ENCODE peak calls at places on chromosomes 11 and 22, in four cellular contexts. One of them, this sample, is unnamed.

GRCh38 chr11:69558519-69558941 is 77.1 kb downstream of the LINC01488 start:
- DNase-seq in activated CD4-positive, CD25-positive, alpha-beta regulatory T cell: no peak
- DNase-seq in Caco-2: no peak
- DNase-seq in epithelial cell of esophagus: no peak
- DNase-seq in this sample: no peak

GRCh38 chr22:45263790-45264269 is 20.9 kb upstream of the UPK3A start:
- DNase-seq in activated CD4-positive, CD25-positive, alpha-beta regulatory T cell: no peak
- DNase-seq in Caco-2: peak
- DNase-seq in epithelial cell of esophagus: peak
- DNase-seq in this sample: no peak

GRCh38 chr22:29751139-29751538 is 15.7 kb downstream of the ZMAT5 start:
- DNase-seq in activated CD4-positive, CD25-positive, alpha-beta regulatory T cell: no peak
- DNase-seq in Caco-2: no peak
- DNase-seq in epithelial cell of esophagus: peak
- DNase-seq in this sample: no peak

GRCh38 chr22:30574095-30574981 is at the start of gene GAL3ST1:
- DNase-seq in activated CD4-positive, CD25-positive, alpha-beta regulatory T cell: no peak
- DNase-seq in Caco-2: peak
- DNase-seq in epithelial cell of esophagus: no peak
- DNase-seq in this sample: no peak

GRCh38 chr11:95154514-95154913 is 64.9 kb downstream of the ENDOD1 start:
- DNase-seq in activated CD4-positive, CD25-positive, alpha-beta regulatory T cell: peak
- DNase-seq in Caco-2: peak
- DNase-seq in epithelial cell of esophagus: peak
- DNase-seq in this sample: no peak

GRCh38 chr11:130465259-130465658 is 16.8 kb downstream of the ADAMTS15 start:
- DNase-seq in activated CD4-positive, CD25-positive, alpha-beta regulatory T cell: no peak
- DNase-seq in Caco-2: no peak
- DNase-seq in epithelial cell of esophagus: peak
- DNase-seq in this sample: no peak

GRCh38 chr11:125999234-125999880 is 53.5 kb downstream of the VSIG10L2 start:
- DNase-seq in activated CD4-positive, CD25-positive, alpha-beta regulatory T cell: no peak
- DNase-seq in Caco-2: no peak
- DNase-seq in epithelial cell of esophagus: no peak
- DNase-seq in this sample: no peak

GRCh38 chr11:112106070-112106469 is 19.4 kb downstream of the SDHD start:
- DNase-seq in activated CD4-positive, CD25-positive, alpha-beta regulatory T cell: no peak
- DNase-seq in Caco-2: no peak
- DNase-seq in epithelial cell of esophagus: peak
- DNase-seq in this sample: no peak

GRCh38 chr22:38176170-38176741 is 5.4 kb downstream of the PLA2G6 start:
- DNase-seq in activated CD4-positive, CD25-positive, alpha-beta regulatory T cell: peak
- DNase-seq in Caco-2: no peak
- DNase-seq in epithelial cell of esophagus: peak
- DNase-seq in this sample: peak

GRCh38 chr22:36165161-36165560 is 4.6 kb upstream of the APOL3 start:
- DNase-seq in activated CD4-positive, CD25-positive, alpha-beta regulatory T cell: no peak
- DNase-seq in Caco-2: no peak
- DNase-seq in epithelial cell of esophagus: no peak
- DNase-seq in this sample: no peak

GRCh38 chr11:2860636-2861035 is 24.9 kb downstream of the CDKN1C start:
- DNase-seq in activated CD4-positive, CD25-positive, alpha-beta regulatory T cell: no peak
- DNase-seq in Caco-2: peak
- DNase-seq in epithelial cell of esophagus: peak
- DNase-seq in this sample: no peak

This sample was measured in GOT3.